ENCODE peak calls at places on chromosomes 16 and 17, in four cellular contexts. G, N, D and E are unnamed samples.

GRCh38 chr16:23701045-23701444 is 12.0 kb downstream of the ERN2 start:
- DNase-seq in G (no peak), N (no peak), D (no peak), E (no peak)

GRCh38 chr16:88938933-88939813 is 37.8 kb downstream of the CBFA2T3 start:
- DNase-seq in G (no peak), N (no peak), D (no peak), E (no peak)

GRCh38 chr17:8152981-8153549 is 861 bp upstream of the PER1 start:
- DNase-seq in D (no peak), G (no peak), N (no peak), E (no peak)

GRCh38 chr16:84052071-84052622 is 9.6 kb upstream of the SLC38A8 start:
- DNase-seq in G (no peak), D (no peak), N (no peak), E (no peak)

GRCh38 chr17:34822007-34822737 is 139.1 kb downstream of the CCT6B start:
- DNase-seq in G (no peak), D (no peak), N (no peak), E (no peak)

GRCh38 chr17:19800571-19800970 is 52.5 kb upstream of the ALDH3A1 start:
- DNase-seq in G (no peak), N (no peak), D (no peak), E (no peak)

GRCh38 chr17:80984749-80985148 is 6.9 kb upstream of the CHMP6 start:
- DNase-seq in G (peak; percentile 68), N (no peak), D (no peak), E (no peak)

GRCh38 chr16:1335996-1336395 is 2.6 kb downstream of the BAIAP3 start:
- DNase-seq in G (no peak), D (no peak), N (no peak), E (no peak)

GRCh38 chr16:1839554-1839953 is 12.5 kb downstream of the FAHD1 start:
- DNase-seq in D (no peak), N (no peak), G (no peak), E (peak; percentile 49)

GRCh38 chr16:88192601-88193000 is 190.2 kb upstream of the ZNF469 start:
- DNase-seq in D (no peak), N (no peak), G (no peak), E (no peak)

GRCh38 chr17:42675984-42676423 is 790 bp downstream of the PLEKHH3 start:
- DNase-seq in G (no peak), D (no peak), N (peak; percentile 52), E (peak; percentile 45)

GRCh38 chr16:67862623-67863583 is 9.9 kb upstream of the EDC4 start:
- DNase-seq in N (no peak), G (no peak), D (no peak), E (no peak)

GRCh38 chr17:72697602-72698146 is 394.8 kb downstream of the SLC39A11 start:
- DNase-seq in N (no peak), G (peak; percentile 95), D (no peak), E (no peak)

GRCh38 chr17:30368896-30369720 is 9.6 kb upstream of the CPD start:
- DNase-seq in G (no peak), N (no peak), D (no peak), E (no peak)

GRCh38 chr17:61411944-61412859 is 12.6 kb downstream of the TBX2 start:
- DNase-seq in D (peak; percentile 5), N (peak; percentile 81), G (peak; percentile 64), E (peak; percentile 91)

GRCh38 chr16:28257256-28257655 is 35.1 kb upstream of the SBK1 start:
- DNase-seq in G (no peak), D (no peak), N (no peak), E (no peak)

GRCh38 chr17:82356845-82357355 is 2.1 kb upstream of the TEX19 start:
- DNase-seq in G (no peak), N (no peak), D (no peak), E (no peak)

GRCh38 chr16:67547423-67548264 is 14.7 kb upstream of the CTCF start:
- DNase-seq in D (no peak), N (no peak), G (no peak), E (no peak)

GRCh38 chr17:9932481-9932880 is 27.4 kb upstream of the RCVRN start:
- DNase-seq in D (no peak), N (no peak), G (no peak), E (no peak)

GRCh38 chr17:17062866-17063265 is 20.6 kb downstream of the MPRIP start:
- DNase-seq in N (no peak), D (no peak), G (no peak), E (no peak)

GRCh38 chr17:57086069-57086930 is 1.3 kb downstream of the AKAP1 start:
- DNase-seq in D (no peak), G (peak; percentile 88), N (peak; percentile 31), E (peak; percentile 43)

GRCh38 chr16:89183975-89184684 is 12.6 kb downstream of the CDH15 start:
- DNase-seq in D (no peak), G (no peak), N (peak; percentile 42), E (no peak)

GRCh38 chr17:53924530-53925455 is 102.1 kb downstream of the KIF2B start:
- DNase-seq in N (no peak), G (peak; percentile 100), D (no peak), E (no peak)

GRCh38 chr16:89489731-89490385 is 503 bp downstream of the ANKRD11 start:
- DNase-seq in G (no peak), N (no peak), D (no peak), E (no peak)

GRCh38 chr17:46942441-46943217 is 19.7 kb downstream of the GOSR2 start:
- DNase-seq in G (peak; percentile 82), N (peak; percentile 84), D (no peak), E (peak; percentile 87)

GRCh38 chr16:1689853-1690252 is 11.8 kb downstream of the JPT2 start:
- DNase-seq in G (no peak), D (no peak), N (no peak), E (no peak)

GRCh38 chr17:80637286-80637703 is 92.7 kb downstream of the RPTOR start:
- DNase-seq in G (no peak), N (no peak), D (no peak), E (no peak)

GRCh38 chr16:68645494-68646388 is 631 bp downstream of the CDH3 start:
- DNase-seq in N (no peak), D (no peak), G (no peak), E (no peak)

GRCh38 chr17:57696050-57696449 is 49.0 kb downstream of the CCDC182 start:
- DNase-seq in D (no peak), N (no peak), G (no peak), E (no peak)

GRCh38 chr16:85917012-85917411 is 18.1 kb downstream of the IRF8 start:
- DNase-seq in N (no peak), D (no peak), G (no peak), E (no peak)
- TF ChIP-seq TARDBP in N (no peak), D (no peak), G (no peak), E (no peak)

GRCh38 chr17:6191405-6192095 is 121.4 kb downstream of the WSCD1 start:
- DNase-seq in G (no peak), N (peak; percentile 14), D (no peak), E (no peak)

GRCh38 chr17:6184508-6184907 is 114.3 kb downstream of the WSCD1 start:
- DNase-seq in D (no peak), N (no peak), G (no peak), E (no peak)

GRCh38 chr17:6186998-6187397 is 116.8 kb downstream of the WSCD1 start:
- DNase-seq in G (no peak), N (no peak), D (no peak), E (no peak)

DNA sequence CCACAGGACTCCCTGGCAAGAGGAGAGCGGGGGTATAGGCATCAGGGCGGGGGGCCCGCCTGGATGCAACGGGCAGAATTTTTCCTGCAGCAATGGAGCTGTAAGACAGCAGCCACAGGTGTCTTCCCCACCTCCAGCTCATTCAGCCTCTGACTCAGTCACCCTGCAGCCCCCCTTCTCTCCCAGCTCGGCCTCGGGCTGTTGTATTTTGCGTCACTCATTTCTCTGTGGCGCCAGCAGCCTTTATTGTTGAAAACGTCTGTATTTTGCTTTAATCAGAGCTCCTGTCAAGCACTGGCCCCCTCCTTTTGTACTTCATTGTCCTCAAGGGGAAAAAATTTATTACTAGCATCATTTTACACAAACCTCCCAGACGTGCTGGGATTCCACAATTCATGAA is 117.7 kb downstream of the WSCD1 start:
- DNase-seq in D (no peak), G (no peak), N (no peak), E (no peak)
- TF ChIP-seq TARDBP in D (no peak), G (no peak), N (no peak), E (no peak)

GRCh38 chr17:4658478-4659305 is 17.2 kb upstream of the ALOX15 start:
- DNase-seq in D (no peak), G (no peak), N (peak; percentile 78), E (no peak)
- TF ChIP-seq TARDBP in D (no peak), G (no peak), N (no peak), E (no peak)

GRCh38 chr16:48611329-48612137 is 1.6 kb upstream of the N4BP1 start:
- DNase-seq in N (peak; percentile 42), G (peak; percentile 79), D (peak; percentile 58), E (no peak)
- TF ChIP-seq TARDBP in N (no peak), G (no peak), D (no peak), E (no peak)

DNA sequence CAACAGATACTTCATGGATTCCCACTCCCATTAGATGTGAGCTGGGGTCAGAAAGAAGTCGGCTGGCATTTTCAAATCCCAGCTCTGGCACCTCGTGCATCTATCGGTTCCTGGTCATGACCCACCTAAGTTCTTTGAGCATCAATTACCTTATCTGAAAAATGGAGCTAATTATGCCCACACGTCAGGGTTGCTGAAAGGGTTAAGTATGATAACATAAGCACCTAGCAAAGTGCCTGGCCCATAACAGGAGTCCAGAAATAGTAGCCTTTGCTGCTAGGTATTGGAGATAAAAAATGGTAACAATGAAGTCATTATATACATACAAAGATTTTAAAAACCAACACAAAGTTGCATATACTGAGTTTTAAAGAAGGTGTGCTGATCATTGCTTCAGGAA is 14.1 kb upstream of the GNA13 start:
- DNase-seq in D (no peak), N (no peak), G (no peak), E (no peak)
- TF ChIP-seq TARDBP in D (no peak), N (no peak), G (no peak), E (no peak)

GRCh38 chr17:31459716-31460115 is 68.2 kb downstream of the RAB11FIP4 start:
- DNase-seq in N (no peak), G (no peak), D (no peak), E (no peak)
- TF ChIP-seq TARDBP in N (no peak), G (no peak), D (no peak), E (no peak)